ENCODE peak calls at places on chromosomes 3 and 15, in six cellular contexts. R is spleen, W is endodermal cell, B is pancreas, T is heart left ventricle, O is sigmoid colon. V is an unnamed sample.
A peak's percentile ranks its signal among the peaks of the same experiment; 100 is the strongest.

GRCh38 chr15:45799508-45799907 is 164.7 kb downstream of the SQOR start:
- DNase-seq in R (no peak), W (no peak), B (no peak), T (no peak), O (no peak), V (no peak)

GRCh38 chr3:55329849-55330248 is 157.3 kb downstream of the WNT5A start:
- DNase-seq in R (no peak), W (no peak), B (no peak), T (no peak), O (no peak), V (no peak)

GRCh38 chr15:86611392-86612040 is 531.8 kb downstream of the AGBL1 start:
- DNase-seq in R (no peak), W (no peak), B (no peak), T (no peak), O (no peak), V (peak; percentile 76)

GRCh38 chr15:90336705-90337141 is 15.4 kb upstream of the ZNF774 start:
- DNase-seq in R (peak; percentile 77), W (no peak), B (no peak), T (no peak), O (peak; percentile 47), V (no peak)

GRCh38 chr3:99499235-99499798 is 139.1 kb upstream of the COL8A1 start:
- DNase-seq in R (no peak), W (peak; percentile 77), B (no peak), T (no peak), O (no peak), V (peak; percentile 6)

GRCh38 chr3:198027045-198027798 is 67.2 kb downstream of the LMLN start:
- DNase-seq in R (no peak), W (no peak), B (no peak), T (no peak), O (no peak), V (no peak)

GRCh38 chr3:2869905-2870304 is 240.3 kb downstream of the IL5RA start:
- DNase-seq in R (no peak), W (no peak), B (no peak), T (no peak), O (no peak), V (no peak)

GRCh38 chr3:56590814-56591213 is 33.8 kb downstream of the CCDC66 start:
- DNase-seq in R (no peak), W (no peak), B (no peak), T (no peak), O (no peak), V (no peak)

GRCh38 chr3:73999501-73999900 is 374.8 kb upstream of the PDZRN3 start:
- DNase-seq in R (no peak), W (no peak), B (no peak), T (no peak), O (no peak), V (no peak)

GRCh38 chr3:74001481-74001880 is 376.7 kb upstream of the PDZRN3 start:
- DNase-seq in R (no peak), W (no peak), B (no peak), T (no peak), O (no peak), V (no peak)

GRCh38 chr3:74000715-74001114 is 376.0 kb upstream of the PDZRN3 start:
- DNase-seq in R (no peak), W (no peak), B (no peak), T (no peak), O (no peak), V (no peak)

DNA sequence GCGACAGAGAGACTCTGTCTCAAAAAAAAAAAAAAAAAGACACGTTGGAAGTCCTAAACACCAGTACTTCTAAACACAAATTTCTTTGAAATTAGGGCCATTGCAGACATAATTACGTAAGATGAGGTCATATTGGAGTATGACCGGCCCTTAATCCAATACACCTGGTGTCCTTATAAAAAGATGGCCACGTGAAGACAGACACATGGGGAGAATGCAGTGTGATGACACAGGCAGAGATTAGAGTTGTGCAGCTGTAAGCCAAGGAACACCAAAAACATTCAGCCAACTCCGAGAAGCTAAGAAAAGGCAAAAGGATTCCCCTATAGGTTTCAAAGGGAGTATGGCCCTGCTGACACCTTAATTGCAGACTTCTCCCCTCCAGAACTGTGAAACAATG is 379.0 kb upstream of the PDZRN3 start:
- DNase-seq in R (no peak), W (no peak), B (no peak), T (no peak), O (no peak), V (no peak)
- H3K4me1 ChIP-seq in R (no peaks in the 10 kb centered on the region), W (no peaks in the 10 kb centered on the region), B (no peaks in the 10 kb centered on the region), T (no peaks in the 10 kb centered on the region), O (no peaks in the 10 kb centered on the region), V (no peaks in the 10 kb centered on the region)

DNA sequence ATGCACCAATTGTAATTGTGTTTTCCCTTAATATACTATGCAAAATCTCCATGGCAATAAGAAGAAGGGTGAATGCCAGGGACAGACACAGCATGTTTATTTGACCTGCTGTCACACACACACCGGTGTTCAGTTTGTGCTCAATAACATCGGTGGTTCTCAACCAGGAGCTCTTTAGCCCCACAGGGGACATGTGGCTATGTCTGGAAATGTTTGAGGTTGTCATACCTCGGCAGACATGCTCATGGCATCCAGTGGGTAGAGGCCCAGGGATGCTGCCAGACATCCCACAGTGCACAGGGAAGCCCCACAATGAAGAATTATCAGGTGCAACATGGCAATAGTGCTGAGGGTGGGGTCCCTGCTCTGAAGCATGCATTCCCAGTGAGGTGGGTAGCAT is 38.2 kb downstream of the GLB1 start:
- DNase-seq in R (no peak), W (no peak), B (no peak), T (no peak), O (no peak), V (no peak)
- H3K27me3 ChIP-seq in R (no peaks in the 10 kb centered on the region), W (no peaks in the 10 kb centered on the region), B (no peaks in the 10 kb centered on the region), T (no peaks in the 10 kb centered on the region), O (no peaks in the 10 kb centered on the region), V (no peaks in the 10 kb centered on the region)

GRCh38 chr3:188367741-188368140 is 213.8 kb downstream of the LPP start:
- DNase-seq in R (no peak), W (no peak), B (no peak), T (no peak), O (no peak), V (no peak)
- H3K4me1 ChIP-seq in R (peaks cover 8% of the 10 kb centered on the region), W (no peaks in the 10 kb centered on the region), B (peaks cover 24% of the 10 kb centered on the region), T (peaks cover 32% of the 10 kb centered on the region), O (peaks cover 39% of the 10 kb centered on the region), V (peaks cover 2% of the 10 kb centered on the region)

DNA sequence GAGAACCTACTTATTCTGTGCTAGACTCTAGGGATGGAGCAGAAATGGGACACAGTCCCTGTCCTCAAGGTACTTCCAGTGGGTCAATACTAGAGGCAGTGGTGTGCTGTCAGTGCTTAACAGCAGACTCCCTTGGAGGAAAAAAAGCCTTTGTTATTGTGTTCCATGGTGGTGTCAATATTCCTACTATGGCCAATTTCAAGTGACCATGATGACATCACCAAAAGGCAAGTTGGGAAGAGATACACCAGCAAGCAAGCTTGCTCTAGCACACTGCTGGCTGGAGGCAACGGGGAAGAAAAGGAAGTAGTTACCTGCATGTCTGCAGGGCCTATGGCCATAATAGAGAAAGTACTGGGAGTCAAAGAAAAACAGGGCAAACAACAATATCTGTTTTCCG is 89.6 kb upstream of the ETV5 start:
- DNase-seq in R (no peak), W (no peak), B (no peak), T (no peak), O (no peak), V (no peak)
- H3K27me3 ChIP-seq in R (peaks cover 14% of the 10 kb centered on the region), W (peaks cover 51% of the 10 kb centered on the region), B (no peaks in the 10 kb centered on the region), T (peaks cover 4% of the 10 kb centered on the region), O (no peaks in the 10 kb centered on the region), V (peaks cover 6% of the 10 kb centered on the region)

GRCh38 chr3:77605308-77605707 is 565.4 kb downstream of the ROBO2 start:
- DNase-seq in R (no peak), W (no peak), B (no peak), T (no peak), O (no peak), V (no peak)
- H3K4me1 ChIP-seq in R (no peaks in the 10 kb centered on the region), W (no peaks in the 10 kb centered on the region), B (no peaks in the 10 kb centered on the region), T (no peaks in the 10 kb centered on the region), O (no peaks in the 10 kb centered on the region), V (no peaks in the 10 kb centered on the region)

DNA sequence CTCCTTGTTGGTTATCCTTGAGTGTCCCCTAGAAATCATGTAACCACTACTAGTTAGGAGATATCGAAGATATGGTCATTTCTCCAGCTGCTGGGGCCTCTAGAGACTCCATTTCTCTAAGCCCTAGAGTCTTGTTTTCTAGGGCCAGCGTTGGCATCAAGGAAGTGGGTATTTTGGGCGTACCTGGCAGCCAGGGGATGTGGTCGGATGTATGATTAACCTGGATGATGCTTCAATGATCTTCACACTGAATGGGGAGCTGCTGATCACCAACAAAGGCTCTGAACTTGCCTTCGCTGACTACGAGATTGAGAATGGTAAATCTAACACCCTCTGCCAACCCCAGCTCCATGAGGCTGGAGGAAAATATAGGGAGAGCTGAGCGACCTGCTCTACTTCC is 325.5 kb downstream of the RYR3 start:
- DNase-seq in R (no peak), W (no peak), B (no peak), T (no peak), O (no peak), V (no peak)
- H3K27me3 ChIP-seq in R (no peaks in the 10 kb centered on the region), W (no peaks in the 10 kb centered on the region), B (no peaks in the 10 kb centered on the region), T (no peaks in the 10 kb centered on the region), O (no peaks in the 10 kb centered on the region), V (no peaks in the 10 kb centered on the region)

GRCh38 chr3:178707632-178708031 is 171.4 kb downstream of the KCNMB2 start:
- DNase-seq in R (no peak), W (no peak), B (no peak), T (no peak), O (no peak), V (no peak)
- H3K4me1 ChIP-seq in R (no peaks in the 10 kb centered on the region), W (no peaks in the 10 kb centered on the region), B (no peaks in the 10 kb centered on the region), T (peaks cover 12% of the 10 kb centered on the region), O (no peaks in the 10 kb centered on the region), V (no peaks in the 10 kb centered on the region)

DNA sequence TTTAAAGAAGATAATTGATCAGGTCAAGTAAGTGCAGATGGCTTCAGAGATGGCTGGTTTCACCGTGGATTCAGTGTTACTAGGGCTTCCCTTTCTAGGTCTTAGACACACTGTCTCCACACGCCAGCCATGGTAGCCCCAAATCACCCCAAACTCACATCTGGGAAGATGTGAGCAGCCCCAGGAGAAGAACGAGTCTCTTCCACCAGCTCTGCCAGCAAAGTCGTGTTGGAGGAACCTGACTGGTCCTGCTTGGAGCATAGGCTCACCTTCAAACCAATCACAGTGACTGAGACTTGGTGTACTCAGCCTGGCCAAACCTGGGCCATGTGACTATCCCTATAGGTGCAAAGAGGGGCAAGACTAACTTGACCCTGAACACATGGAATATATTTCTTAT is 296.7 kb downstream of the RPLP1 start:
- DNase-seq in R (no peak), W (no peak), B (no peak), T (no peak), O (no peak), V (no peak)
- H3K27me3 ChIP-seq in R (no peaks in the 10 kb centered on the region), W (no peaks in the 10 kb centered on the region), B (no peaks in the 10 kb centered on the region), T (no peaks in the 10 kb centered on the region), O (no peaks in the 10 kb centered on the region), V (no peaks in the 10 kb centered on the region)

V was measured in small intestine.